ENCODE peak calls at places on chromosomes 13 and 19, in ten cellular contexts. A, X, E, F, Q, T, C, G, I and U are unnamed samples.

GRCh38 chr19:19094513-19094912 is 30.7 kb downstream of the SLC25A42 start:
- DNase-seq in A (no peak), X (no peak), E (no peak), F (no peak), Q (no peak), T (no peak), C (no peak), G (no peak), I (no peak), U (no peak)

GRCh38 chr13:73715910-73716257 is 418.3 kb downstream of the KLF12 start:
- DNase-seq in A (peak), X (no peak), E (peak), F (no peak), Q (no peak), T (no peak), C (no peak), G (no peak), I (no peak), U (no peak)

GRCh38 chr19:50293263-50294004 is 35.7 kb downstream of the KCNC3 start:
- DNase-seq in A (no peak), X (no peak), E (no peak), F (no peak), Q (no peak), T (no peak), C (no peak), G (no peak), I (no peak), U (no peak)

GRCh38 chr13:36275190-36276002 is 22.2 kb downstream of the CCDC169 start:
- DNase-seq in A (peak), X (no peak), E (peak), F (no peak), Q (peak), T (peak), C (peak), G (no peak), I (peak), U (peak)

GRCh38 chr19:43407416-43408005 is 7.2 kb upstream of the TEX101 start:
- DNase-seq in A (no peak), X (no peak), E (no peak), F (no peak), Q (no peak), T (no peak), C (no peak), G (no peak), I (no peak), U (no peak)

GRCh38 chr13:90534617-90535340 is 812.7 kb upstream of the MIR17HG start:
- DNase-seq in A (no peak), X (no peak), E (no peak), F (no peak), Q (no peak), T (no peak), C (no peak), G (no peak), I (peak), U (no peak)

GRCh38 chr19:35882074-35882832 is 13.9 kb downstream of the APLP1 start:
- DNase-seq in A (peak), X (peak), E (peak), F (peak), Q (peak), T (peak), C (peak), G (no peak), I (peak), U (peak)

GRCh38 chr13:29753593-29754485 is 96.6 kb downstream of the UBL3 start:
- DNase-seq in A (no peak), X (no peak), E (no peak), F (no peak), Q (no peak), T (peak), C (no peak), G (no peak), I (peak), U (peak)

GRCh38 chr13:43113603-43114002 is 90.2 kb downstream of the DNAJC15 start:
- DNase-seq in A (no peak), X (peak), E (peak), F (no peak), Q (no peak), T (peak), C (no peak), G (no peak), I (no peak), U (no peak)

GRCh38 chr13:98475521-98475920 is 101.4 kb downstream of the STK24 start:
- DNase-seq in A (no peak), X (no peak), E (peak), F (no peak), Q (no peak), T (peak), C (no peak), G (no peak), I (no peak), U (no peak)

GRCh38 chr13:72166102-72166660 is 299.2 kb upstream of the DACH1 start:
- DNase-seq in A (peak), X (no peak), E (no peak), F (no peak), Q (no peak), T (peak), C (no peak), G (no peak), I (no peak), U (peak)

GRCh38 chr13:92224052-92224821 is 825.8 kb downstream of the GPC5 start:
- DNase-seq in A (peak), X (no peak), E (peak), F (no peak), Q (no peak), T (peak), C (no peak), G (no peak), I (peak), U (peak)

GRCh38 chr13:73399347-73400216 is 340.8 kb downstream of the KLF5 start:
- DNase-seq in A (no peak), X (no peak), E (no peak), F (no peak), Q (no peak), T (no peak), C (peak), G (no peak), I (no peak), U (no peak)

GRCh38 chr19:39870171-39870971 is 24.2 kb upstream of the FBL start:
- DNase-seq in A (no peak), X (no peak), E (no peak), F (no peak), Q (no peak), T (no peak), C (no peak), G (no peak), I (no peak), U (no peak)

GRCh38 chr13:104382941-104383340 is 1316.7 kb upstream of the SLC10A2 start:
- DNase-seq in A (peak), X (no peak), E (no peak), F (no peak), Q (no peak), T (peak), C (no peak), G (no peak), I (no peak), U (peak)

GRCh38 chr13:77136902-77137420 is 110.0 kb upstream of the FBXL3 start:
- DNase-seq in A (peak), X (peak), E (peak), F (no peak), Q (no peak), T (peak), C (no peak), G (no peak), I (peak), U (peak)

GRCh38 chr13:51803422-51804294 is at the start of gene DHRS12:
- DNase-seq in A (peak), X (no peak), E (peak), F (no peak), Q (peak), T (peak), C (peak), G (peak), I (peak), U (peak)

GRCh38 chr19:2033825-2034159 is 17.3 kb downstream of the MKNK2 start:
- DNase-seq in A (no peak), X (no peak), E (no peak), F (no peak), Q (no peak), T (no peak), C (no peak), G (no peak), I (no peak), U (no peak)

GRCh38 chr13:76886292-76887061 is at the start of gene KCTD12:
- DNase-seq in A (peak), X (no peak), E (peak), F (no peak), Q (peak), T (peak), C (peak), G (peak), I (peak), U (peak)

GRCh38 chr19:28468701-28469459 is 744.1 kb downstream of the UQCRFS1 start:
- DNase-seq in A (peak), X (no peak), E (peak), F (no peak), Q (no peak), T (peak), C (peak), G (no peak), I (peak), U (peak)

GRCh38 chr19:6773323-6773931 is 919 bp downstream of the VAV1 start:
- DNase-seq in A (no peak), X (no peak), E (no peak), F (no peak), Q (no peak), T (no peak), C (peak), G (no peak), I (no peak), U (no peak)

GRCh38 chr19:16143399-16144215 is at the start of gene HSH2D:
- DNase-seq in A (no peak), X (no peak), E (no peak), F (no peak), Q (no peak), T (no peak), C (peak), G (no peak), I (no peak), U (no peak)

GRCh38 chr13:20241593-20241992 is 9.5 kb upstream of the GJB6 start:
- DNase-seq in A (no peak), X (no peak), E (no peak), F (no peak), Q (no peak), T (no peak), C (no peak), G (no peak), I (no peak), U (no peak)

GRCh38 chr13:31122143-31122542 is 39.6 kb downstream of the HSPH1 start:
- DNase-seq in A (no peak), X (no peak), E (no peak), F (no peak), Q (no peak), T (no peak), C (no peak), G (no peak), I (no peak), U (no peak)

GRCh38 chr13:31122544-31123260 is 39.0 kb downstream of the HSPH1 start:
- DNase-seq in A (no peak), X (no peak), E (no peak), F (no peak), Q (no peak), T (no peak), C (no peak), G (no peak), I (no peak), U (no peak)

GRCh38 chr13:31119526-31119925 is 42.2 kb downstream of the HSPH1 start:
- DNase-seq in A (no peak), X (no peak), E (no peak), F (no peak), Q (no peak), T (no peak), C (no peak), G (no peak), I (no peak), U (no peak)

GRCh38 chr13:31121327-31122140 is 40.2 kb downstream of the HSPH1 start:
- DNase-seq in A (no peak), X (no peak), E (no peak), F (no peak), Q (no peak), T (no peak), C (no peak), G (no peak), I (no peak), U (no peak)

DNA sequence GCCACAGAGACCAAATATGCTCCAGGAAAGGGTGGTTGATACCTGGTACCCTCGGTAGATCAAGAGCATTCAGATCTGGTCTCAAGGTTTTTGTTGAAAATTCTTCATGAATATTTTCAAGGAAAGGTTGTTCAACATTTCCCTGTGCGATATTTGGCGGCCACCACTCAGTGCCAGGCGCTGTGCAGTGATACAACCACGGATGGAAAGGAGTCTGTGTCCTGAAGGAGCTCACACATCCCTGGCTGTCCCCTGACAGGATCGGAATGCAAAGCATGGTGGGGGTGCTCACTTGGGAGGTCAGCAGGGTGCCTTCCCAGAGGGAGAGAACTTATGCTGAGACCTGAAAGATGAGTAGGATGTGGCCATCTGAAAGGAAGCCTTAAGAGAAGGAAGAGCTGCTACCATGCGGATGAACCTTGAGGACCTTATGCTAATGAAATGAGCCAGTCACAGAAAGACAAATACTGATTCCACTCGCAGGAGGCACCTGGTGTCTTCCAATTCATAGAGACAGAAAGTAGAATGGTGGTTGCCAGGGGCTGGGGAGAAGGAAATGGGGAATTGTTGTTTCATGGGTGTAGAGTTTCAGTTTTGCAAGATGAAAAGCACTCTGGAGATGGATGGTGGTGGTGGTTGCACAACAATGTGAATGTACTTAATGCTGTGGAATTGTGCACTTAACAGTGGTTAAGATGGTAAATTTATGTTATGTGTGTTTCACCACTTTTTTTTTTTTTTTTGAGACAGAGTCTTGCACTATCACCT is 41.6 kb downstream of the HSPH1 start:
- DNase-seq in A (peak), X (no peak), E (peak), F (no peak), Q (no peak), T (peak), C (no peak), G (no peak), I (no peak), U (no peak)
- H3K4me3 ChIP-seq in A (no peak), X (no peak), E (no peak), F (no peak), Q (no peak), T (no peak), C (no peak), G (no peak), I (no peak), U (no peak)

DNA sequence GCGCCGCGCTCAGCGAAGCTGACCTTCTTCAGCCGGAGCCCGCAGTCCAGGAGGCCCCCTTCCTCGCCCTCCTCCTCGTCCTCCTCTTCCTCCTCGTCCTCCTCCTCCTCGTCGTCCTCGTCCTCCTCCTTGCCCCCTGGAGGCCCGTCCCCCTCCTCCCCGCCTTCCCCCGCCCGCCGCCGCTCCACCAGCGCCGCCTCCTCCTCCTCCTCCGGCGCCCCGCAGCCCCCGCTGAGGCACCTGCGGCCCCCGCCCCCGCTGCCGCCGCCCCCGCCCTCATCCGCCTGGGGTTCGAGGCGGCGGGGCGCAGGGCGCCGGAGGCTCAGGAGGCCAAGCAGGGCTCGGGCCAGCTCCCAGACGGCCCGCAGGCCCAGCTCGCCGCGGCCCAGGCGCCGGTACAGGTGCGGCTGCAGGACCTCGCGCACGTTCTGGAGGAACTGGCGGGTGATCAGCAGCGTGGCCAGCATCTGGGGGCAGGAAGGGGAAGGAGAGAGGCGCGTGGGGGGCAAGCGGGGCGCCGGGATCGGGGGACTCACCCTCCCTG is 6.1 kb downstream of the ANO8 start:
- DNase-seq in A (no peak), X (no peak), E (no peak), F (no peak), Q (no peak), T (no peak), C (no peak), G (no peak), I (no peak), U (no peak)
- H3K4me3 ChIP-seq in A (no peak), X (no peak), E (peak), F (no peak), Q (peak), T (no peak), C (peak), G (no peak), I (no peak), U (no peak)

GRCh38 chr13:112760931-112761330 is 71.1 kb downstream of the ATP11A start:
- DNase-seq in A (no peak), X (no peak), E (peak), F (no peak), Q (no peak), T (no peak), C (no peak), G (no peak), I (no peak), U (no peak)
- H3K4me3 ChIP-seq in A (no peak), X (no peak), E (peak), F (no peak), Q (no peak), T (peak), C (no peak), G (no peak), I (no peak), U (no peak)

DNA sequence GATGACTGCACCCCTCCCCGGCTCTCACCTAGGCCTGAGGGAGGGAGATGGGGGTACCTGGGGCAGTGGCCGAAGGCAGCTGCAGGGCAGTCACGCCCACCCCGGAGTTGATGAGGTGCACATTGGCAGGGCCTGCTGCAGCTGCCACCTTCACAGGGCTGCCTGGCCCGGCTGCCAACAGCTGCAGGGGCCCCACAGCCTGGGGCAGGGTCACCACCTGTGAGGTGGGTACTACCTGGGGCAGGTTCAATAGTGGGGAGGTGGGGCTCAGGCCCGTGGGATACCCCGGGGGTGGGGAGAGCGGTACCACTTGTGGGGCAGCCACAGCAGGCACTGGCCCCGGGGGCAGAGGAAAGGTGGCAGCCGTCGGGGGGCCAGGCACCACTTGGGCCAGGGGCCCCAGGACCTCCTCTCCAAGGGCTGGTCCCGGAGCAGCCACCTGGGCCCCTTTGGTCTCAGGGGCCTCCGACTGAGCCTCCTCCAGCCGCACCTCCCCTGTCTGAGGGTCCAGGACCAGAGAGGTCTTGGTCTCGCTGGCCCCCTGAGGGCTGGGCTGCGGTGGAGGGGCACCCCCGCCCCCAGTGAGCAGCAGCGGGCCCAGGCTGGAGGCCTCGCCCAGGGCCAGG is 2.6 kb downstream of the SIX5 start:
- DNase-seq in A (no peak), X (no peak), E (no peak), F (no peak), Q (peak), T (no peak), C (no peak), G (no peak), I (no peak), U (no peak)
- H3K4me3 ChIP-seq in A (peak), X (peak), E (peak), F (peak), Q (peak), T (peak), C (no peak), G (peak), I (peak), U (peak)

GRCh38 chr19:34189199-34189916 is 17.1 kb downstream of the LSM14A start:
- DNase-seq in A (peak), X (no peak), E (no peak), F (no peak), Q (no peak), T (no peak), C (no peak), G (no peak), I (no peak), U (no peak)
- H3K4me3 ChIP-seq in A (no peak), X (no peak), E (no peak), F (no peak), Q (no peak), T (no peak), C (no peak), G (no peak), I (no peak), U (no peak)

GRCh38 chr19:3536429-3537100 is 2.4 kb upstream of the TEKTIP1 start:
- DNase-seq in A (no peak), X (no peak), E (no peak), F (no peak), Q (no peak), T (no peak), C (no peak), G (peak), I (no peak), U (no peak)
- H3K4me3 ChIP-seq in A (no peak), X (no peak), E (no peak), F (no peak), Q (no peak), T (no peak), C (no peak), G (peak), I (no peak), U (no peak)

DNA sequence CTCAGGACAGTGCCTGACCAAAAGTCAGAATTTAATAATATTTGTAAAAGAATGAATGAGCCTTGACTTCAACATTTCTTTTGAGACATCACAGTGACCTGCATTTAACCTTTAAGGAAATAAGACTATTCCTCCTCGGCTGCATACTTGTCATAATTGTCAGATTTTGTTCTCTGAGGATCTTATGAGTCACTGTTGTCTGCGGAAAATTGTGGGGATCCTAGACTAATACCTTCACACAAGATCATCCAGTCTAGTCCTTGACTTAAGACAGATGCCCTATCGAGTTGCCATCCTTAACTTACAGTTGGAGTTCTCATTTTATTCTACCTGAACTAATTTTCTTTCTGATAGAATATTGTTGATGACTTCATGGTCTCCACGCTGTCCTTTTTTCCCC is 198.4 kb downstream of the DLEU7 start:
- DNase-seq in A (peak), X (peak), E (peak), F (no peak), Q (no peak), T (no peak), C (no peak), G (no peak), I (peak), U (peak)
- H3K4me3 ChIP-seq in A (no peak), X (no peak), E (no peak), F (no peak), Q (no peak), T (no peak), C (no peak), G (no peak), I (no peak), U (no peak)

GRCh38 chr13:27170521-27171243 is 929 bp downstream of the USP12 start:
- DNase-seq in A (no peak), X (no peak), E (peak), F (no peak), Q (peak), T (no peak), C (peak), G (peak), I (peak), U (peak)
- H3K4me3 ChIP-seq in A (peak), X (peak), E (peak), F (peak), Q (peak), T (peak), C (peak), G (peak), I (peak), U (peak)